ENCODE peak calls at places on chromosomes 5 and 9, in seven cellular contexts. F is H1; Q is iris pigment epithelial cell; R is anterior cingulate cortex; G is fibroblast of mammary gland; M is HT1080; A is activated effector memory CD4-positive, alpha-beta T cell treated with anti-CD3 and anti-CD28 coated beads, Interleukin-2, amount 50 U/mL, for 16 hours. V is an unnamed sample.

GRCh38 chr9:133227242-133227860 is 18.3 kb upstream of the OBP2B start:
- DNase-seq in Q (no peak), G (no peak), F (no peak), M (no peak), R (no peak), A (no peak), V (no peak)

GRCh38 chr5:154058055-154059038 is 19.6 kb downstream of the MFAP3 start:
- DNase-seq in M (peak), R (no peak), F (no peak), Q (peak), A (no peak), G (peak), V (no peak)

GRCh38 chr5:14420136-14420808 is 161.3 kb upstream of the OTULINL start:
- DNase-seq in M (peak), G (peak), R (no peak), Q (peak), A (no peak), F (no peak), V (no peak)

GRCh38 chr5:159001247-159001646 is 98.5 kb downstream of the EBF1 start:
- DNase-seq in G (peak), Q (peak), F (no peak), A (no peak), R (no peak), M (no peak), V (no peak)

GRCh38 chr5:93249651-93250289 is 331.2 kb downstream of the NR2F1-AS1 start:
- DNase-seq in M (peak), A (no peak), G (peak), Q (peak), F (no peak), R (no peak), V (no peak)

GRCh38 chr5:143599474-143599873 is 196.0 kb upstream of the NR3C1 start:
- DNase-seq in M (no peak), A (no peak), G (no peak), F (no peak), R (no peak), Q (no peak), V (no peak)

GRCh38 chr5:178356459-178356872 is 123.9 kb upstream of the PHYKPL start:
- DNase-seq in G (no peak), Q (no peak), A (no peak), F (no peak), M (no peak), R (peak), V (no peak)

GRCh38 chr9:74379718-74380117 is 117.4 kb upstream of the RORB start:
- DNase-seq in G (peak), Q (peak), M (peak), A (no peak), R (peak), F (peak), V (peak)

GRCh38 chr5:134905246-134905996 is 490 bp downstream of the PCBD2 start:
- DNase-seq in A (peak), R (peak), M (peak), F (no peak), G (peak), Q (peak), V (peak)

GRCh38 chr5:122095158-122095557 is 17.1 kb upstream of the LOX start:
- DNase-seq in R (no peak), A (no peak), M (no peak), F (no peak), Q (no peak), G (no peak), V (no peak)

GRCh38 chr9:136597965-136598364 is 52.1 kb upstream of the NOTCH1 start:
- DNase-seq in R (no peak), F (no peak), M (no peak), Q (no peak), G (no peak), A (no peak), V (no peak)

GRCh38 chr5:553874-554273 is 29.6 kb upstream of the SLC9A3 start:
- DNase-seq in G (no peak), M (peak), F (no peak), R (no peak), A (no peak), Q (no peak), V (peak)

V was measured in mucosa of gallbladder.